ENCODE peak calls at places on chromosomes 16 and 17, in four cellular contexts. One of them, this sample, is unnamed.

GRCh38 chr16:10265770-10266615 is 83.8 kb upstream of the GRIN2A start:
- DNase-seq in iris pigment epithelial cell: no peak
- DNase-seq in left lobe of liver: peak; percentile 82
- DNase-seq in activated CD4-positive, alpha-beta T cell treated with anti-CD3 and anti-CD28 coated beads, Interleukin-2, amount 50 U/mL, for 1 hour: no peak
- DNase-seq in this sample: no peak

GRCh38 chr16:85165781-85166180 is 53.5 kb upstream of the CIBAR2 start:
- DNase-seq in left lobe of liver: no peak
- DNase-seq in activated CD4-positive, alpha-beta T cell treated with anti-CD3 and anti-CD28 coated beads, Interleukin-2, amount 50 U/mL, for 1 hour: no peak
- DNase-seq in iris pigment epithelial cell: no peak
- DNase-seq in this sample: no peak

GRCh38 chr16:13634921-13635320 is 285.0 kb upstream of the ERCC4 start:
- DNase-seq in activated CD4-positive, alpha-beta T cell treated with anti-CD3 and anti-CD28 coated beads, Interleukin-2, amount 50 U/mL, for 1 hour: no peak
- DNase-seq in iris pigment epithelial cell: no peak
- DNase-seq in left lobe of liver: no peak
- DNase-seq in this sample: no peak

GRCh38 chr17:7574176-7574953 is 5.1 kb upstream of the CD68 start:
- DNase-seq in iris pigment epithelial cell: no peak
- DNase-seq in activated CD4-positive, alpha-beta T cell treated with anti-CD3 and anti-CD28 coated beads, Interleukin-2, amount 50 U/mL, for 1 hour: no peak
- DNase-seq in left lobe of liver: no peak
- DNase-seq in this sample: no peak

GRCh38 chr16:23424292-23424958 is 28.6 kb downstream of the COG7 start:
- DNase-seq in activated CD4-positive, alpha-beta T cell treated with anti-CD3 and anti-CD28 coated beads, Interleukin-2, amount 50 U/mL, for 1 hour: no peak
- DNase-seq in iris pigment epithelial cell: peak; percentile 9
- DNase-seq in left lobe of liver: no peak
- DNase-seq in this sample: peak; percentile 69

GRCh38 chr16:69796285-69797118 is 34.4 kb downstream of the WWP2 start:
- DNase-seq in iris pigment epithelial cell: peak; percentile 73
- DNase-seq in activated CD4-positive, alpha-beta T cell treated with anti-CD3 and anti-CD28 coated beads, Interleukin-2, amount 50 U/mL, for 1 hour: no peak
- DNase-seq in left lobe of liver: no peak
- DNase-seq in this sample: peak; percentile 57

GRCh38 chr17:64326420-64327054 is 63.5 kb upstream of the TEX2 start:
- DNase-seq in activated CD4-positive, alpha-beta T cell treated with anti-CD3 and anti-CD28 coated beads, Interleukin-2, amount 50 U/mL, for 1 hour: no peak
- DNase-seq in iris pigment epithelial cell: peak; percentile 48
- DNase-seq in left lobe of liver: peak; percentile 63
- DNase-seq in this sample: no peak

GRCh38 chr16:88978608-88979346 is 1.8 kb upstream of the CBFA2T3 start:
- DNase-seq in activated CD4-positive, alpha-beta T cell treated with anti-CD3 and anti-CD28 coated beads, Interleukin-2, amount 50 U/mL, for 1 hour: no peak
- DNase-seq in iris pigment epithelial cell: no peak
- DNase-seq in left lobe of liver: no peak
- DNase-seq in this sample: no peak

GRCh38 chr17:19502517-19502916 is 31.1 kb upstream of the SLC47A1 start:
- DNase-seq in activated CD4-positive, alpha-beta T cell treated with anti-CD3 and anti-CD28 coated beads, Interleukin-2, amount 50 U/mL, for 1 hour: peak; percentile 12
- DNase-seq in iris pigment epithelial cell: no peak
- DNase-seq in left lobe of liver: no peak
- DNase-seq in this sample: no peak

GRCh38 chr17:44565866-44566443 is 8.7 kb downstream of the FZD2 start:
- DNase-seq in left lobe of liver: no peak
- DNase-seq in activated CD4-positive, alpha-beta T cell treated with anti-CD3 and anti-CD28 coated beads, Interleukin-2, amount 50 U/mL, for 1 hour: no peak
- DNase-seq in iris pigment epithelial cell: no peak
- DNase-seq in this sample: no peak

GRCh38 chr17:74840989-74841666 is 18.6 kb downstream of the GRIN2C start:
- DNase-seq in iris pigment epithelial cell: peak; percentile 34
- DNase-seq in activated CD4-positive, alpha-beta T cell treated with anti-CD3 and anti-CD28 coated beads, Interleukin-2, amount 50 U/mL, for 1 hour: no peak
- DNase-seq in left lobe of liver: no peak
- DNase-seq in this sample: no peak

GRCh38 chr17:7043544-7044268 is at the start of gene SLC16A11:
- DNase-seq in activated CD4-positive, alpha-beta T cell treated with anti-CD3 and anti-CD28 coated beads, Interleukin-2, amount 50 U/mL, for 1 hour: peak; percentile 18
- DNase-seq in left lobe of liver: peak; percentile 73
- DNase-seq in iris pigment epithelial cell: no peak
- DNase-seq in this sample: peak; percentile 74

GRCh38 chr16:55495616-55496289 is 13.1 kb upstream of the LPCAT2 start:
- DNase-seq in iris pigment epithelial cell: peak; percentile 81
- DNase-seq in left lobe of liver: no peak
- DNase-seq in activated CD4-positive, alpha-beta T cell treated with anti-CD3 and anti-CD28 coated beads, Interleukin-2, amount 50 U/mL, for 1 hour: no peak
- DNase-seq in this sample: no peak

GRCh38 chr17:75526555-75527270 is 1.2 kb downstream of the LLGL2 start:
- DNase-seq in left lobe of liver: no peak
- DNase-seq in iris pigment epithelial cell: no peak
- DNase-seq in activated CD4-positive, alpha-beta T cell treated with anti-CD3 and anti-CD28 coated beads, Interleukin-2, amount 50 U/mL, for 1 hour: no peak
- DNase-seq in this sample: no peak

GRCh38 chr17:72839086-72839728 is 253.3 kb downstream of the SLC39A11 start:
- DNase-seq in activated CD4-positive, alpha-beta T cell treated with anti-CD3 and anti-CD28 coated beads, Interleukin-2, amount 50 U/mL, for 1 hour: no peak
- DNase-seq in left lobe of liver: no peak
- DNase-seq in iris pigment epithelial cell: no peak
- DNase-seq in this sample: no peak

GRCh38 chr17:63681530-63681929 is 18.4 kb downstream of the LIMD2 start:
- DNase-seq in left lobe of liver: peak; percentile 83
- DNase-seq in activated CD4-positive, alpha-beta T cell treated with anti-CD3 and anti-CD28 coated beads, Interleukin-2, amount 50 U/mL, for 1 hour: no peak
- DNase-seq in iris pigment epithelial cell: no peak
- DNase-seq in this sample: no peak

GRCh38 chr17:62804025-62804424 is 4.1 kb downstream of the MARCHF10 start:
- DNase-seq in activated CD4-positive, alpha-beta T cell treated with anti-CD3 and anti-CD28 coated beads, Interleukin-2, amount 50 U/mL, for 1 hour: no peak
- DNase-seq in iris pigment epithelial cell: no peak
- DNase-seq in left lobe of liver: no peak
- DNase-seq in this sample: no peak

GRCh38 chr17:17258011-17258410 is 21.0 kb upstream of the FLCN start:
- DNase-seq in activated CD4-positive, alpha-beta T cell treated with anti-CD3 and anti-CD28 coated beads, Interleukin-2, amount 50 U/mL, for 1 hour: no peak
- DNase-seq in left lobe of liver: no peak
- DNase-seq in iris pigment epithelial cell: no peak
- DNase-seq in this sample: no peak

GRCh38 chr17:38572292-38572664 is 33.5 kb downstream of the SRCIN1 start:
- DNase-seq in left lobe of liver: no peak
- DNase-seq in activated CD4-positive, alpha-beta T cell treated with anti-CD3 and anti-CD28 coated beads, Interleukin-2, amount 50 U/mL, for 1 hour: no peak
- DNase-seq in iris pigment epithelial cell: no peak
- DNase-seq in this sample: no peak

GRCh38 chr17:74610108-74610507 is 13.4 kb downstream of the CD300E start:
- DNase-seq in activated CD4-positive, alpha-beta T cell treated with anti-CD3 and anti-CD28 coated beads, Interleukin-2, amount 50 U/mL, for 1 hour: no peak
- DNase-seq in iris pigment epithelial cell: no peak
- DNase-seq in left lobe of liver: no peak
- DNase-seq in this sample: no peak

GRCh38 chr16:85879975-85880831 is 18.8 kb upstream of the IRF8 start:
- DNase-seq in iris pigment epithelial cell: no peak
- DNase-seq in activated CD4-positive, alpha-beta T cell treated with anti-CD3 and anti-CD28 coated beads, Interleukin-2, amount 50 U/mL, for 1 hour: no peak
- DNase-seq in left lobe of liver: no peak
- DNase-seq in this sample: no peak